ENCODE peak calls at places on chromosomes 1 and 21, in four cellular contexts. U, H, S and D are unnamed samples.

GRCh38 chr1:53705446-53706096 is 33.4 kb downstream of the GLIS1 start:
- DNase-seq in U (no peak), H (no peak), S (no peak), D (no peak)

GRCh38 chr1:225691861-225692516 is 39.1 kb upstream of the ENAH start:
- DNase-seq in U (no peak), H (no peak), S (no peak), D (no peak)

GRCh38 chr1:202580604-202581003 is 129.7 kb downstream of the SYT2 start:
- DNase-seq in U (no peak), H (no peak), S (no peak), D (no peak)

GRCh38 chr1:17355898-17356297 is 16.1 kb upstream of the PADI6 start:
- DNase-seq in U (no peak), H (no peak), S (no peak), D (no peak)

GRCh38 chr1:19688041-19688842 is 23.6 kb downstream of the HTR6 start:
- DNase-seq in U (no peak), H (no peak), S (no peak), D (no peak)

GRCh38 chr1:60527567-60527966 is 454.0 kb upstream of the C1orf87 start:
- DNase-seq in U (no peak), H (no peak), S (no peak), D (no peak)

GRCh38 chr1:230204852-230205251 is 137.8 kb downstream of the GALNT2 start:
- DNase-seq in U (no peak), H (no peak), S (no peak), D (no peak)

GRCh38 chr1:18077657-18078215 is 29.9 kb upstream of the IGSF21 start:
- DNase-seq in U (no peak), H (no peak), S (no peak), D (no peak)

GRCh38 chr1:57659804-57660203 is 235.9 kb upstream of the DAB1 start:
- DNase-seq in U (no peak), H (no peak), S (no peak), D (no peak)

GRCh38 chr1:108610073-108610472 is 50.2 kb downstream of the EEIG2 start:
- DNase-seq in U (no peak), H (no peak), S (no peak), D (no peak)

GRCh38 chr1:200281451-200281850 is 128.4 kb downstream of the ZNF281 start:
- DNase-seq in U (no peak), H (no peak), S (no peak), D (no peak)

GRCh38 chr1:101511501-101511900 is 274.7 kb downstream of the S1PR1 start:
- DNase-seq in U (no peak), H (no peak), S (no peak), D (no peak)

GRCh38 chr1:171948491-171948890 is 107.2 kb downstream of the DNM3 start:
- DNase-seq in U (no peak), H (no peak), S (no peak), D (no peak)

GRCh38 chr1:14057640-14058039 is 357.7 kb downstream of the PRDM2 start:
- DNase-seq in U (no peak), H (no peak), S (no peak), D (no peak)

GRCh38 chr1:92191726-92192125 is 26.0 kb upstream of the C1orf146 start:
- DNase-seq in U (no peak), H (no peak), S (no peak), D (no peak)

GRCh38 chr1:229842302-229843255 is 216.5 kb downstream of the URB2 start:
- DNase-seq in U (no peak), H (no peak), S (no peak), D (no peak)

GRCh38 chr1:76425843-76426145 is 351.2 kb downstream of the ST6GALNAC3 start:
- DNase-seq in U (no peak), H (no peak), S (no peak), D (no peak)

GRCh38 chr21:31873275-31873695 is 465 bp downstream of the HUNK start:
- DNase-seq in U (no peak), H (peak), S (peak), D (no peak)

GRCh38 chr1:152227310-152227928 is 3.4 kb upstream of the HRNR start:
- DNase-seq in U (no peak), H (no peak), S (no peak), D (peak)

GRCh38 chr1:29471487-29472313 is 235.4 kb downstream of the PTPRU start:
- DNase-seq in U (no peak), H (peak), S (no peak), D (no peak)

GRCh38 chr1:37817481-37817880 is 9.5 kb upstream of the YRDC start:
- DNase-seq in U (no peak), H (no peak), S (no peak), D (no peak)

GRCh38 chr1:29379438-29380073 is 143.2 kb downstream of the PTPRU start:
- DNase-seq in U (peak), H (peak), S (peak), D (peak)

GRCh38 chr1:203447147-203447546 is 28.5 kb upstream of the PRELP start:
- DNase-seq in U (no peak), H (no peak), S (no peak), D (no peak)

GRCh38 chr1:3472088-3472850 is 17.8 kb downstream of the ARHGEF16 start:
- DNase-seq in U (no peak), H (no peak), S (no peak), D (no peak)

GRCh38 chr1:200505257-200505656 is 95.4 kb upstream of the ZNF281 start:
- DNase-seq in U (no peak), H (no peak), S (no peak), D (no peak)

GRCh38 chr1:63828322-63829044 is 54.7 kb downstream of the ROR1 start:
- DNase-seq in U (no peak), H (no peak), S (no peak), D (no peak)

GRCh38 chr21:16983425-16983824 is 529.4 kb upstream of the CXADR start:
- DNase-seq in U (no peak), H (no peak), S (no peak), D (no peak)

GRCh38 chr21:30072496-30072895 is 94.1 kb downstream of the CLDN17 start:
- DNase-seq in U (no peak), H (no peak), S (no peak), D (no peak)

GRCh38 chr1:157776971-157777386 is at the start of gene FCRL2:
- DNase-seq in U (peak), H (no peak), S (no peak), D (no peak)

GRCh38 chr1:44408181-44409018 is 3.3 kb downstream of the RNF220 start:
- DNase-seq in U (no peak), H (no peak), S (no peak), D (no peak)

GRCh38 chr1:229296541-229296941 is 25.6 kb downstream of the RAB4A start:
- DNase-seq in U (no peak), H (no peak), S (no peak), D (no peak)

GRCh38 chr21:36163780-36164426 is 7.3 kb downstream of the DOP1B start:
- DNase-seq in U (no peak), H (no peak), S (no peak), D (no peak)

GRCh38 chr21:43913928-43914327 is 48.9 kb downstream of the AGPAT3 start:
- DNase-seq in U (no peak), H (no peak), S (no peak), D (no peak)

GRCh38 chr1:71043061-71043460 is 4.6 kb downstream of the PTGER3 start:
- DNase-seq in U (no peak), H (no peak), S (no peak), D (no peak)

GRCh38 chr1:103516693-103517092 is 8.8 kb upstream of the RNPC3 start:
- DNase-seq in U (no peak), H (no peak), S (no peak), D (no peak)

GRCh38 chr1:32813941-32814739 is 3.0 kb downstream of the YARS1 start:
- DNase-seq in U (no peak), H (no peak), S (no peak), D (no peak)

GRCh38 chr1:152912900-152913299 is 4.6 kb downstream of the IVL start:
- DNase-seq in U (no peak), H (no peak), S (no peak), D (no peak)

GRCh38 chr1:235673981-235674380 is 24.4 kb upstream of the GNG4 start:
- DNase-seq in U (no peak), H (no peak), S (no peak), D (no peak)

GRCh38 chr1:235671992-235672391 is 22.4 kb upstream of the GNG4 start:
- DNase-seq in U (no peak), H (no peak), S (no peak), D (no peak)

GRCh38 chr1:235679005-235679404 is 29.4 kb upstream of the GNG4 start:
- DNase-seq in U (no peak), H (no peak), S (no peak), D (no peak)

GRCh38 chr1:235679644-235680043 is 30.1 kb upstream of the GNG4 start:
- DNase-seq in U (no peak), H (no peak), S (no peak), D (no peak)

DNA sequence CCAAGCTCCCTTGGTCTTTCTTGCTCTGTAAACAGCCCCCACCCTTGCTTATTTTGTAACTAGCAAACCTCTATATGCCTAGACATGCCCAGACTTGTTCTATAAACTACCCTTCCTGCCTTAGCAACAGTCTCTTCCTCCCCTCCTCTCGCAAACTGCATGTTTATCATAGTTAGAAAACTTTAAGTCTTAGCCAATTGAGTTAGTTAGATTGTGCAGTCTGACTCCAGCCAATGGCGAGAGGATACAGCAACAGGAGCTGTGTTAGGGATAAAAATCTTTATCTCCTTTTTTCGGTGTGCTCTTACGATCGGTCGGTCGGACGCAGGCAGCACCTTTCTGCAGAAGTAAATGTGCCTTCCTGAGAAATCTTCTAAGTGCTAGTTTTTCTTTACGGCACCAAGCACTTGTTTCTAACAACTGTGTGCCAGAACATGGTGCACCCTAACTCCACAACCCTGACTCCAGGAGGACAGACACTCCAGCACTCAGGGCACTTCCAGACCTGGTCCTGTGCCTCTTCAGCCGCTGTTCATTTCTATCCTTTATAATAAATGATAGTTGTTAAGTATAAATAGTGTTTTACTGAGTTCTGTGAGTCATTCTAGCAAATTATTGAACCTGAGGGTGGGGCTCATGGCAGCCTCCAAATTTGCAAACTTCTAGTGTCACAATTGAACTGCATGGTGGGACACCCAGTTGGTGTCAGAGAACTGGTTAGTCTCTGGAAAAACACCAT is 25.7 kb upstream of the GNG4 start:
- DNase-seq in U (no peak), H (no peak), S (no peak), D (no peak)
- TF ChIP-seq NRF1 in U (no peak), H (no peak), S (no peak), D (no peak)

DNA sequence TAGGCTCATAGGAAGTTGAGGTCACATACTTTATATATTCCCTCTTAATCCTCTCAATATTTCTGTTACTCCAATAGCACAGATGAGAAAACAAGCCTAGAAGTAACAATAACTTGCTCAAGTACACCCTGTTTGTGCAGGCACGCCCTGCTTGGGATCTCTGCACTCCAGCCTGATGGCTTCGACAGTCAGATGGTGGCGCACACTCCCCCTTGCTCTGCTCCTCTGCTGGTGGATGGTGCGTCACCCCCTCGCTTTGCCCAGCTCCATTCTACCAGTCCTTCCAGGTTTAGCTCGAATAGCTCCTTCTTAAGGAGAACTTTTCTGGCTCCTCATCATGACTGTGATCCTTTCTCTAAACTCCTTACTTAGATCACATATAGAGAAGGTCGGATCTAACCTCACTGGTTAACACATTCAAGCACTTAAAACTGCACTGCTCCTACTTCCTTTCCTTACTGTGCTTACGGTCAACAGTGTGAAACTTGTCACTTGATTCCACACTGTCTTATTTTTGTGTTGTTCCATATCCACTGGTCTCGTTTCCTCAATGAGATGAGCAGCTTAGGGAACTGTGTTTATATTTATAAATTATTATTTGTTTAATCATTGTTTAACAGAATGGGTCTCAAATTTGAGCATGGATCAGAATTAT is 3.0 kb downstream of the TSPAN2 start:
- DNase-seq in U (no peak), H (no peak), S (no peak), D (peak)
- TF ChIP-seq NRF1 in U (no peak), H (no peak), S (no peak), D (no peak)

GRCh38 chr1:12063141-12064072 is at the start of gene TNFRSF8:
- DNase-seq in U (no peak), H (peak), S (peak), D (peak)
- TF ChIP-seq NRF1 in U (no peak), H (no peak), S (no peak), D (peak)

GRCh38 chr21:45305831-45306230 is 18.1 kb upstream of the POFUT2 start:
- DNase-seq in U (no peak), H (no peak), S (no peak), D (no peak)
- TF ChIP-seq NRF1 in U (no peak), H (no peak), S (no peak), D (no peak)